ENCODE peak calls at places on chromosomes 5 and 9, in seven cellular contexts. One of them, this sample, is unnamed.

GRCh38 chr5:111266491-111266890 is 42.3 kb downstream of the CAMK4 start:
- DNase-seq in stimulated activated CD4-positive, alpha-beta T cell treated with anti-CD3 and anti-CD28 coated beads, TNF-alpha, amount 100 ng/mL, for 4 hours: no peak
- DNase-seq in mucosa of gallbladder: no peak
- DNase-seq in fibroblast of mammary gland: no peak
- DNase-seq in head of caudate nucleus: no peak
- DNase-seq in fibroblast of lung: no peak
- DNase-seq in stimulated activated naive CD8-positive, alpha-beta T cell treated with anti-CD3 and anti-CD28 coated beads, Interleukin-15, amount 100 ng/mL, for 72 hours: no peak
- DNase-seq in this sample: no peak

GRCh38 chr9:97857603-97858392 is 4.8 kb downstream of the FOXE1 start:
- DNase-seq in stimulated activated naive CD8-positive, alpha-beta T cell treated with anti-CD3 and anti-CD28 coated beads, Interleukin-15, amount 100 ng/mL, for 72 hours: no peak
- DNase-seq in fibroblast of mammary gland: no peak
- DNase-seq in fibroblast of lung: no peak
- DNase-seq in head of caudate nucleus: no peak
- DNase-seq in mucosa of gallbladder: no peak
- DNase-seq in stimulated activated CD4-positive, alpha-beta T cell treated with anti-CD3 and anti-CD28 coated beads, TNF-alpha, amount 100 ng/mL, for 4 hours: no peak
- DNase-seq in this sample: no peak

GRCh38 chr5:12093586-12093985 is 189.3 kb upstream of the CTNND2 start:
- DNase-seq in mucosa of gallbladder: no peak
- DNase-seq in stimulated activated naive CD8-positive, alpha-beta T cell treated with anti-CD3 and anti-CD28 coated beads, Interleukin-15, amount 100 ng/mL, for 72 hours: no peak
- DNase-seq in stimulated activated CD4-positive, alpha-beta T cell treated with anti-CD3 and anti-CD28 coated beads, TNF-alpha, amount 100 ng/mL, for 4 hours: no peak
- DNase-seq in head of caudate nucleus: no peak
- DNase-seq in fibroblast of lung: no peak
- DNase-seq in fibroblast of mammary gland: no peak
- DNase-seq in this sample: no peak

GRCh38 chr9:118563677-118564076 is 805.6 kb downstream of the BRINP1 start:
- DNase-seq in stimulated activated naive CD8-positive, alpha-beta T cell treated with anti-CD3 and anti-CD28 coated beads, Interleukin-15, amount 100 ng/mL, for 72 hours: no peak
- DNase-seq in fibroblast of lung: no peak
- DNase-seq in head of caudate nucleus: no peak
- DNase-seq in mucosa of gallbladder: no peak
- DNase-seq in stimulated activated CD4-positive, alpha-beta T cell treated with anti-CD3 and anti-CD28 coated beads, TNF-alpha, amount 100 ng/mL, for 4 hours: no peak
- DNase-seq in fibroblast of mammary gland: peak
- DNase-seq in this sample: no peak

GRCh38 chr5:135399838-135400542 is 959 bp upstream of the MACROH2A1 start:
- DNase-seq in fibroblast of mammary gland: no peak
- DNase-seq in fibroblast of lung: peak
- DNase-seq in head of caudate nucleus: no peak
- DNase-seq in stimulated activated CD4-positive, alpha-beta T cell treated with anti-CD3 and anti-CD28 coated beads, TNF-alpha, amount 100 ng/mL, for 4 hours: no peak
- DNase-seq in mucosa of gallbladder: no peak
- DNase-seq in stimulated activated naive CD8-positive, alpha-beta T cell treated with anti-CD3 and anti-CD28 coated beads, Interleukin-15, amount 100 ng/mL, for 72 hours: no peak
- DNase-seq in this sample: no peak

GRCh38 chr5:169719360-169720314 is 82.6 kb downstream of the DOCK2 start:
- DNase-seq in stimulated activated naive CD8-positive, alpha-beta T cell treated with anti-CD3 and anti-CD28 coated beads, Interleukin-15, amount 100 ng/mL, for 72 hours: no peak
- DNase-seq in fibroblast of lung: no peak
- DNase-seq in fibroblast of mammary gland: no peak
- DNase-seq in stimulated activated CD4-positive, alpha-beta T cell treated with anti-CD3 and anti-CD28 coated beads, TNF-alpha, amount 100 ng/mL, for 4 hours: no peak
- DNase-seq in head of caudate nucleus: no peak
- DNase-seq in mucosa of gallbladder: no peak
- DNase-seq in this sample: no peak

GRCh38 chr9:12776775-12777055 is 1.9 kb downstream of the LURAP1L start:
- DNase-seq in fibroblast of lung: peak
- DNase-seq in stimulated activated naive CD8-positive, alpha-beta T cell treated with anti-CD3 and anti-CD28 coated beads, Interleukin-15, amount 100 ng/mL, for 72 hours: no peak
- DNase-seq in head of caudate nucleus: no peak
- DNase-seq in mucosa of gallbladder: no peak
- DNase-seq in stimulated activated CD4-positive, alpha-beta T cell treated with anti-CD3 and anti-CD28 coated beads, TNF-alpha, amount 100 ng/mL, for 4 hours: no peak
- DNase-seq in fibroblast of mammary gland: peak
- DNase-seq in this sample: no peak

GRCh38 chr9:90941661-90942060 is 140.0 kb downstream of the SYK start:
- DNase-seq in stimulated activated naive CD8-positive, alpha-beta T cell treated with anti-CD3 and anti-CD28 coated beads, Interleukin-15, amount 100 ng/mL, for 72 hours: no peak
- DNase-seq in stimulated activated CD4-positive, alpha-beta T cell treated with anti-CD3 and anti-CD28 coated beads, TNF-alpha, amount 100 ng/mL, for 4 hours: no peak
- DNase-seq in fibroblast of lung: no peak
- DNase-seq in mucosa of gallbladder: no peak
- DNase-seq in head of caudate nucleus: no peak
- DNase-seq in fibroblast of mammary gland: no peak
- DNase-seq in this sample: no peak

GRCh38 chr5:176415240-176416122 is 858 bp downstream of the CLTB start:
- DNase-seq in mucosa of gallbladder: peak
- DNase-seq in stimulated activated naive CD8-positive, alpha-beta T cell treated with anti-CD3 and anti-CD28 coated beads, Interleukin-15, amount 100 ng/mL, for 72 hours: no peak
- DNase-seq in stimulated activated CD4-positive, alpha-beta T cell treated with anti-CD3 and anti-CD28 coated beads, TNF-alpha, amount 100 ng/mL, for 4 hours: no peak
- DNase-seq in fibroblast of mammary gland: peak
- DNase-seq in fibroblast of lung: peak
- DNase-seq in head of caudate nucleus: peak
- DNase-seq in this sample: no peak

GRCh38 chr5:6905423-6905822 is 192.2 kb downstream of the TENT4A start:
- DNase-seq in head of caudate nucleus: no peak
- DNase-seq in mucosa of gallbladder: no peak
- DNase-seq in stimulated activated naive CD8-positive, alpha-beta T cell treated with anti-CD3 and anti-CD28 coated beads, Interleukin-15, amount 100 ng/mL, for 72 hours: no peak
- DNase-seq in fibroblast of mammary gland: no peak
- DNase-seq in stimulated activated CD4-positive, alpha-beta T cell treated with anti-CD3 and anti-CD28 coated beads, TNF-alpha, amount 100 ng/mL, for 4 hours: no peak
- DNase-seq in fibroblast of lung: no peak
- DNase-seq in this sample: no peak